ENCODE peak calls at places on chromosomes 5 and 9, in six cellular contexts. One of them, this sample, is unnamed.

GRCh38 chr5:6446626-6447309 is 1.9 kb upstream of the UBE2QL1 start:
- DNase-seq in NB4: no peak
- DNase-seq in A673: no peak
- DNase-seq in CD8-positive, alpha-beta T cell: no peak
- DNase-seq in pancreas: no peak
- DNase-seq in endothelial cell: no peak
- DNase-seq in this sample: no peak

GRCh38 chr5:136207631-136208030 is 14.7 kb upstream of the SMIM32 start:
- DNase-seq in pancreas: no peak
- DNase-seq in NB4: no peak
- DNase-seq in CD8-positive, alpha-beta T cell: no peak
- DNase-seq in A673: no peak
- DNase-seq in endothelial cell: no peak
- DNase-seq in this sample: no peak

GRCh38 chr9:37324691-37325490 is 97.6 kb upstream of the GRHPR start:
- DNase-seq in pancreas: no peak
- DNase-seq in A673: no peak
- DNase-seq in CD8-positive, alpha-beta T cell: no peak
- DNase-seq in endothelial cell: peak
- DNase-seq in NB4: peak
- DNase-seq in this sample: no peak

GRCh38 chr9:93252781-93253530 is 69.0 kb downstream of the WNK2 start:
- DNase-seq in A673: no peak
- DNase-seq in NB4: no peak
- DNase-seq in endothelial cell: no peak
- DNase-seq in pancreas: no peak
- DNase-seq in CD8-positive, alpha-beta T cell: no peak
- DNase-seq in this sample: no peak

GRCh38 chr9:132663851-132664250 is 5.9 kb downstream of the DDX31 start:
- DNase-seq in NB4: no peak
- DNase-seq in pancreas: no peak
- DNase-seq in CD8-positive, alpha-beta T cell: no peak
- DNase-seq in endothelial cell: no peak
- DNase-seq in A673: no peak
- DNase-seq in this sample: no peak

GRCh38 chr9:1008256-1008655 is 31.8 kb downstream of the DMRT3 start:
- DNase-seq in CD8-positive, alpha-beta T cell: no peak
- DNase-seq in A673: no peak
- DNase-seq in endothelial cell: no peak
- DNase-seq in NB4: no peak
- DNase-seq in pancreas: no peak
- DNase-seq in this sample: no peak

GRCh38 chr9:98887918-98888510 is 55.7 kb upstream of the COL15A1 start:
- DNase-seq in CD8-positive, alpha-beta T cell: no peak
- DNase-seq in NB4: no peak
- DNase-seq in A673: peak
- DNase-seq in pancreas: no peak
- DNase-seq in endothelial cell: no peak
- DNase-seq in this sample: no peak

GRCh38 chr9:96813607-96814006 is 35.7 kb upstream of the ZNF510 start:
- DNase-seq in pancreas: no peak
- DNase-seq in NB4: no peak
- DNase-seq in CD8-positive, alpha-beta T cell: no peak
- DNase-seq in endothelial cell: no peak
- DNase-seq in A673: no peak
- DNase-seq in this sample: no peak

GRCh38 chr5:138275379-138275782 is 960 bp upstream of the GFRA3 start:
- DNase-seq in NB4: peak
- DNase-seq in CD8-positive, alpha-beta T cell: no peak
- DNase-seq in pancreas: no peak
- DNase-seq in A673: peak
- DNase-seq in endothelial cell: no peak
- DNase-seq in this sample: no peak

GRCh38 chr5:143063175-143063970 is 293.2 kb downstream of the ARHGAP26 start:
- DNase-seq in A673: peak
- DNase-seq in NB4: no peak
- DNase-seq in CD8-positive, alpha-beta T cell: no peak
- DNase-seq in endothelial cell: no peak
- DNase-seq in pancreas: peak
- DNase-seq in this sample: no peak

GRCh38 chr9:14546693-14547092 is 146.5 kb downstream of the ZDHHC21 start:
- DNase-seq in pancreas: no peak
- DNase-seq in CD8-positive, alpha-beta T cell: no peak
- DNase-seq in A673: no peak
- DNase-seq in NB4: no peak
- DNase-seq in endothelial cell: no peak
- DNase-seq in this sample: no peak

GRCh38 chr5:115461506-115462290 is 82.9 kb downstream of the FEM1C start:
- DNase-seq in NB4: no peak
- DNase-seq in endothelial cell: no peak
- DNase-seq in pancreas: no peak
- DNase-seq in A673: no peak
- DNase-seq in CD8-positive, alpha-beta T cell: no peak
- DNase-seq in this sample: no peak

GRCh38 chr9:110531776-110532175 is 47.8 kb downstream of the SVEP1 start:
- DNase-seq in A673: no peak
- DNase-seq in pancreas: no peak
- DNase-seq in endothelial cell: no peak
- DNase-seq in CD8-positive, alpha-beta T cell: no peak
- DNase-seq in NB4: no peak
- DNase-seq in this sample: no peak

GRCh38 chr9:82805027-82805426 is 257.9 kb downstream of the RASEF start:
- DNase-seq in NB4: no peak
- DNase-seq in CD8-positive, alpha-beta T cell: no peak
- DNase-seq in pancreas: no peak
- DNase-seq in A673: no peak
- DNase-seq in endothelial cell: no peak
- DNase-seq in this sample: no peak

GRCh38 chr5:4989121-4989520 is 151.0 kb upstream of the ADAMTS16 start:
- DNase-seq in CD8-positive, alpha-beta T cell: no peak
- DNase-seq in endothelial cell: no peak
- DNase-seq in A673: no peak
- DNase-seq in NB4: no peak
- DNase-seq in pancreas: no peak
- DNase-seq in this sample: no peak

GRCh38 chr9:121650220-121651013 is 1.0 kb upstream of the DAB2IP start:
- DNase-seq in CD8-positive, alpha-beta T cell: no peak
- DNase-seq in NB4: peak
- DNase-seq in A673: peak
- DNase-seq in endothelial cell: peak
- DNase-seq in pancreas: peak
- DNase-seq in this sample: no peak

GRCh38 chr9:72718503-72718902 is 197.1 kb downstream of the TMC1 start:
- DNase-seq in endothelial cell: no peak
- DNase-seq in pancreas: no peak
- DNase-seq in NB4: no peak
- DNase-seq in CD8-positive, alpha-beta T cell: no peak
- DNase-seq in A673: peak
- DNase-seq in this sample: no peak

GRCh38 chr9:82535432-82535998 is 527.4 kb downstream of the RASEF start:
- DNase-seq in pancreas: no peak
- DNase-seq in endothelial cell: no peak
- DNase-seq in NB4: no peak
- DNase-seq in CD8-positive, alpha-beta T cell: no peak
- DNase-seq in A673: no peak
- DNase-seq in this sample: no peak

GRCh38 chr9:133031130-133031422 is 279 bp downstream of the GTF3C5 start:
- DNase-seq in pancreas: no peak
- DNase-seq in CD8-positive, alpha-beta T cell: no peak
- DNase-seq in NB4: no peak
- DNase-seq in endothelial cell: no peak
- DNase-seq in A673: no peak
- DNase-seq in this sample: no peak

GRCh38 chr9:129676970-129677369 is 11.5 kb downstream of the PRRX2 start:
- DNase-seq in endothelial cell: no peak
- DNase-seq in pancreas: no peak
- DNase-seq in NB4: no peak
- DNase-seq in CD8-positive, alpha-beta T cell: no peak
- DNase-seq in A673: no peak
- DNase-seq in this sample: no peak

GRCh38 chr5:158233735-158234322 is 374.9 kb upstream of the CLINT1 start:
- DNase-seq in pancreas: no peak
- DNase-seq in A673: no peak
- DNase-seq in endothelial cell: no peak
- DNase-seq in CD8-positive, alpha-beta T cell: no peak
- DNase-seq in NB4: peak
- DNase-seq in this sample: no peak

DNA sequence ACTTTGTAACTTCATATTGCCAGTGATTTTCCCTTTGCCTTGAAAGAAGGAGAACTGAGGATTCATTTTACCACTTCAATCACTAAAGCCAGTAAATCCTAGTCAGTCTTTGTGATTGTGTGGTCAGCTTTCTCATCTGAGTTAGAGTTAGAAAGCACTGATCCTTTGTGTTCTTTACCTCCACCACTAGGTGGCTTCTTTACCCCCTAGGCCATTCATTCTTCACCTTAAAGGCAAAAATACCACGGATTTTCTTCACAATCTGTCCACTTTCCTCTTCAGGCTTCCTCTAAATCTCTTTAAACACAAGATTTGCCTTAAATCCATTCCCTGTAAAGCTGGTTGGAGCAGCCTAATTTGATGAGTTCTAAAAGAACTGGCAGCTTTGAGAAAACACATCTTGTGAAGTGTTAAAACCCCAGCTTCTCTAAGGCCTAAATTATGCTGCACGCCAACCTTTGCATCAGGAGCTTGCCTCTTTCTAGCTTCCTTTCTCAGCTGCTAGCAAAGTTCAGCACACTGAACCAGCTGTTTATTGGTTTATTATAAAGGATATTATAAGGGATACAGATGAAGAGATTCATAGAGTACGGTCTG is 20.4 kb downstream of the BDP1 start:
- DNase-seq in NB4: peak
- DNase-seq in endothelial cell: no peak
- DNase-seq in CD8-positive, alpha-beta T cell: no peak
- DNase-seq in A673: peak
- DNase-seq in pancreas: no peak
- DNase-seq in this sample: peak
- TF ChIP-seq CTCF in NB4: peak
- TF ChIP-seq CTCF in endothelial cell: peak
- TF ChIP-seq CTCF in CD8-positive, alpha-beta T cell: peak
- TF ChIP-seq CTCF in A673: peak
- TF ChIP-seq CTCF in pancreas: peak
- TF ChIP-seq CTCF in this sample: peak

DNA sequence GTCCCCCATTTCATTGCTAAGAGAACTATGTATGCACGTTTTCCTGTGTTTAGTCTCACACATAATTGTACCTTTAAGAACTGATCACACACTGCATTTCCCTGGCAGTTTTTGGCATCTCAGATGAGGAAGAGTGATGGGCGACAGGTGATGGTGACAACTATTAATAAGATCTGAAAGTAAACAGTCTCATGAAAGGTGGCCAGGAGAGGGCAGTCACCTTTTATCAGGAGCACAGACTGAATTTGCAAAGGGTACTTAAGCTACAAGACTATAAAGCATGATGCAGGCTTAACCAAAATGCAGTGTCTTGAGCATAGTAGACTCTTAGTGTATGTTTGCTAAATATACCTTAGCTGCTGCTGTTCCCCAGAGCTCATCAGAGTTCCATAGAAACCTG is 91.5 kb downstream of the GHR start:
- DNase-seq in pancreas: no peak
- DNase-seq in CD8-positive, alpha-beta T cell: no peak
- DNase-seq in endothelial cell: no peak
- DNase-seq in NB4: peak
- DNase-seq in A673: no peak
- DNase-seq in this sample: no peak
- TF ChIP-seq CTCF in pancreas: no peak
- TF ChIP-seq CTCF in CD8-positive, alpha-beta T cell: no peak
- TF ChIP-seq CTCF in endothelial cell: no peak
- TF ChIP-seq CTCF in NB4: no peak
- TF ChIP-seq CTCF in A673: no peak
- TF ChIP-seq CTCF in this sample: no peak

GRCh38 chr5:154320209-154320608 is 125.6 kb upstream of the SAP30L start:
- DNase-seq in endothelial cell: no peak
- DNase-seq in NB4: no peak
- DNase-seq in A673: no peak
- DNase-seq in pancreas: no peak
- DNase-seq in CD8-positive, alpha-beta T cell: no peak
- DNase-seq in this sample: no peak

GRCh38 chr5:154315756-154316155 is 125.2 kb downstream of the GALNT10 start:
- DNase-seq in pancreas: no peak
- DNase-seq in NB4: no peak
- DNase-seq in CD8-positive, alpha-beta T cell: no peak
- DNase-seq in A673: no peak
- DNase-seq in endothelial cell: no peak
- DNase-seq in this sample: no peak

GRCh38 chr5:154318691-154319090 is 127.1 kb upstream of the SAP30L start:
- DNase-seq in CD8-positive, alpha-beta T cell: no peak
- DNase-seq in A673: no peak
- DNase-seq in NB4: no peak
- DNase-seq in pancreas: no peak
- DNase-seq in endothelial cell: no peak
- DNase-seq in this sample: no peak

GRCh38 chr5:154316223-154316967 is 125.9 kb downstream of the GALNT10 start:
- DNase-seq in CD8-positive, alpha-beta T cell: no peak
- DNase-seq in NB4: no peak
- DNase-seq in A673: no peak
- DNase-seq in endothelial cell: no peak
- DNase-seq in pancreas: no peak
- DNase-seq in this sample: no peak

GRCh38 chr5:154317916-154318315 is 127.4 kb downstream of the GALNT10 start:
- DNase-seq in NB4: no peak
- DNase-seq in A673: no peak
- DNase-seq in endothelial cell: no peak
- DNase-seq in CD8-positive, alpha-beta T cell: no peak
- DNase-seq in pancreas: no peak
- DNase-seq in this sample: no peak
- TF ChIP-seq CTCF in NB4: no peak
- TF ChIP-seq CTCF in A673: no peak
- TF ChIP-seq CTCF in endothelial cell: no peak
- TF ChIP-seq CTCF in CD8-positive, alpha-beta T cell: no peak
- TF ChIP-seq CTCF in pancreas: no peak
- TF ChIP-seq CTCF in this sample: no peak

GRCh38 chr5:102792705-102793104 is 37.6 kb downstream of the PAM start:
- DNase-seq in endothelial cell: no peak
- DNase-seq in A673: peak
- DNase-seq in NB4: peak
- DNase-seq in CD8-positive, alpha-beta T cell: no peak
- DNase-seq in pancreas: no peak
- DNase-seq in this sample: no peak
- TF ChIP-seq CTCF in endothelial cell: no peak
- TF ChIP-seq CTCF in A673: peak
- TF ChIP-seq CTCF in NB4: no peak
- TF ChIP-seq CTCF in CD8-positive, alpha-beta T cell: no peak
- TF ChIP-seq CTCF in pancreas: peak
- TF ChIP-seq CTCF in this sample: no peak